ENCODE peak calls at places on chromosomes 13 and 19, in four cellular contexts. One of them, this sample, is unnamed.

GRCh38 chr13:50910483-50910805 is 853 bp downstream of the RNASEH2B start:
- DNase-seq in H9: peak
- DNase-seq in neuronal stem cell: peak
- DNase-seq in mesenchymal stem cell: peak
- DNase-seq in this sample: no peak

GRCh38 chr19:35136977-35137702 is 1.5 kb upstream of the FXYD1 start:
- DNase-seq in neuronal stem cell: no peak
- DNase-seq in H9: no peak
- DNase-seq in mesenchymal stem cell: no peak
- DNase-seq in this sample: no peak

GRCh38 chr19:39195755-39196154 is 1.0 kb upstream of the NCCRP1 start:
- DNase-seq in neuronal stem cell: no peak
- DNase-seq in H9: no peak
- DNase-seq in mesenchymal stem cell: no peak
- DNase-seq in this sample: no peak

GRCh38 chr13:94031609-94032008 is 447.9 kb downstream of the DCT start:
- DNase-seq in mesenchymal stem cell: peak
- DNase-seq in neuronal stem cell: no peak
- DNase-seq in H9: no peak
- DNase-seq in this sample: no peak

GRCh38 chr19:53864308-53864836 is 3.3 kb upstream of the MYADM start:
- DNase-seq in mesenchymal stem cell: no peak
- DNase-seq in H9: no peak
- DNase-seq in neuronal stem cell: no peak
- DNase-seq in this sample: no peak

GRCh38 chr13:48156466-48156865 is 61.6 kb upstream of the MED4 start:
- DNase-seq in neuronal stem cell: no peak
- DNase-seq in H9: peak
- DNase-seq in mesenchymal stem cell: no peak
- DNase-seq in this sample: peak

GRCh38 chr13:97387487-97388353 is 46.2 kb upstream of the RAP2A start:
- DNase-seq in mesenchymal stem cell: no peak
- DNase-seq in H9: no peak
- DNase-seq in neuronal stem cell: no peak
- DNase-seq in this sample: peak

GRCh38 chr13:60158321-60158801 is 5.4 kb downstream of the DIAPH3 start:
- DNase-seq in H9: no peak
- DNase-seq in mesenchymal stem cell: no peak
- DNase-seq in neuronal stem cell: peak
- DNase-seq in this sample: no peak

GRCh38 chr13:46339035-46339666 is 47.9 kb downstream of the RUBCNL start:
- DNase-seq in mesenchymal stem cell: no peak
- DNase-seq in neuronal stem cell: no peak
- DNase-seq in H9: no peak
- DNase-seq in this sample: peak

GRCh38 chr19:7600721-7601120 is 5.1 kb downstream of the CAMSAP3 start:
- DNase-seq in neuronal stem cell: no peak
- DNase-seq in mesenchymal stem cell: no peak
- DNase-seq in H9: no peak
- DNase-seq in this sample: no peak

GRCh38 chr19:14410054-14410774 is 8.9 kb downstream of the DDX39A start:
- DNase-seq in H9: no peak
- DNase-seq in mesenchymal stem cell: no peak
- DNase-seq in neuronal stem cell: no peak
- DNase-seq in this sample: peak

GRCh38 chr13:80164451-80164850 is 176.5 kb downstream of the SPRY2 start:
- DNase-seq in H9: no peak
- DNase-seq in mesenchymal stem cell: no peak
- DNase-seq in neuronal stem cell: no peak
- DNase-seq in this sample: no peak

GRCh38 chr13:27437126-27437525 is 12.7 kb downstream of the GTF3A start:
- DNase-seq in mesenchymal stem cell: no peak
- DNase-seq in neuronal stem cell: no peak
- DNase-seq in H9: no peak
- DNase-seq in this sample: no peak

GRCh38 chr13:45119469-45119989 is 781 bp upstream of the GTF2F2 start:
- DNase-seq in mesenchymal stem cell: peak
- DNase-seq in neuronal stem cell: no peak
- DNase-seq in H9: no peak
- DNase-seq in this sample: no peak

DNA sequence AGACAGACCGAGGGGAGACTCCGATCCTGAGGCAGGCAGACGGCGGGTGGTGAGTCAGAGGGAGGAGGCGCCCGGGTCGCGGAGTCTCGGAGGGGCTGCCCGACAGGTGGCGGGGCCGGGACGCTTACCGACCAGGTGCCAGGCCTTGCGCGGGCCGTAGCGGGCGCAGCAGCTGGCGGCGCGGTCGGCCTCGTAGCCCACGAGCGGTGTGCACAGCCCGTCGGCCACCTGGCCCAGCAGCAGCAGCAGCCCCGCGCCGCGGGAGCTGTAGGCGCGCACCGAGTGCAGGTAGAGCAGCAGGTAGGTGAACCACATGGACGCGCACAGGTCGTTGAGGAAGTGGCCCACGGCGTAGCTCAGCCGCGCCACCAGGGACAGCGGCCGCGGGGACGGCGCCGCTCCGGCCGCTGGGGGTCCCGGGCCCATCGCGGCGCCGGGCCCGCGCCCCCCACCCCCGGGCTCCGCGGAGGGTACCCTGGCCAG is 367 bp downstream of the MFSD12 start:
- DNase-seq in neuronal stem cell: no peak
- DNase-seq in mesenchymal stem cell: peak
- DNase-seq in H9: peak
- DNase-seq in this sample: peak
- H3K27ac ChIP-seq in neuronal stem cell: no peak
- H3K27ac ChIP-seq in mesenchymal stem cell: no peak
- H3K27ac ChIP-seq in H9: no peak
- H3K27ac ChIP-seq in this sample: peak

GRCh38 chr13:31803327-31803726 is 64.0 kb downstream of the RXFP2 start:
- DNase-seq in H9: no peak
- DNase-seq in mesenchymal stem cell: no peak
- DNase-seq in neuronal stem cell: no peak
- DNase-seq in this sample: no peak
- H4K91ac ChIP-seq in H9: no peak
- H4K91ac ChIP-seq in mesenchymal stem cell: no peak
- H4K91ac ChIP-seq in neuronal stem cell: no peak
- H4K91ac ChIP-seq in this sample: no peak

GRCh38 chr19:55383789-55384575 is at the start of gene TMEM238:
- DNase-seq in neuronal stem cell: peak
- DNase-seq in mesenchymal stem cell: peak
- DNase-seq in H9: peak
- DNase-seq in this sample: peak
- H2BK12ac ChIP-seq in neuronal stem cell: no peak
- H2BK12ac ChIP-seq in mesenchymal stem cell: peak
- H2BK12ac ChIP-seq in H9: no peak
- H2BK12ac ChIP-seq in this sample: peak

DNA sequence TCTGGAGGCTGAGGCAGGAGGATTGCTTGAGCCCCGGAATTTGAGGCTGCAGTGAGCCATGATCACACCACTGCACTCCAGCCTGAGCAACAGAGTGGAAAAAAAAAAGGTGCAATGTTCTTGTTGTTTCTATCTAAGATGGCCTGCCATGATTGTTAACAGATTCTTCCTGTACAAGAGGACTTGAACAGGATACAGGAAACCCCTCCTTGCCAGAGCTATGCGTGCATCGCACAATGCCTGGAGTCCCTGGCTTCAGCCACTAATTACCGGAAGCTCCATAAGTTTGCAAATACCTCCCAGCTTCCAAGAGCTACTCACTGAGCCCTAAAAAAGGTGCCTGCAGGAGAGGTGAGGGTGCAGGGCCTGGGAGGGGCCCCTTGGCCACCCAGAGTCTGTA is 13.1 kb upstream of the HIF3A start:
- DNase-seq in neuronal stem cell: no peak
- DNase-seq in H9: no peak
- DNase-seq in mesenchymal stem cell: no peak
- DNase-seq in this sample: no peak
- H3K27ac ChIP-seq in neuronal stem cell: no peak
- H3K27ac ChIP-seq in H9: no peak
- H3K27ac ChIP-seq in mesenchymal stem cell: no peak
- H3K27ac ChIP-seq in this sample: no peak

GRCh38 chr13:23688336-23688735 is 118.1 kb downstream of the TNFRSF19 start:
- DNase-seq in mesenchymal stem cell: no peak
- DNase-seq in H9: no peak
- DNase-seq in neuronal stem cell: no peak
- DNase-seq in this sample: no peak

GRCh38 chr13:23683084-23683483 is 112.9 kb downstream of the TNFRSF19 start:
- DNase-seq in neuronal stem cell: no peak
- DNase-seq in mesenchymal stem cell: no peak
- DNase-seq in H9: no peak
- DNase-seq in this sample: no peak

GRCh38 chr13:23684647-23685046 is 114.4 kb downstream of the TNFRSF19 start:
- DNase-seq in H9: no peak
- DNase-seq in neuronal stem cell: peak
- DNase-seq in mesenchymal stem cell: no peak
- DNase-seq in this sample: no peak

GRCh38 chr13:23686948-23687347 is 116.7 kb downstream of the TNFRSF19 start:
- DNase-seq in neuronal stem cell: no peak
- DNase-seq in mesenchymal stem cell: no peak
- DNase-seq in H9: no peak
- DNase-seq in this sample: no peak

GRCh38 chr13:23687614-23688013 is 117.4 kb downstream of the TNFRSF19 start:
- DNase-seq in H9: no peak
- DNase-seq in mesenchymal stem cell: no peak
- DNase-seq in neuronal stem cell: no peak
- DNase-seq in this sample: no peak
- H4K91ac ChIP-seq in H9: no peak
- H4K91ac ChIP-seq in mesenchymal stem cell: no peak
- H4K91ac ChIP-seq in neuronal stem cell: no peak
- H4K91ac ChIP-seq in this sample: no peak

DNA sequence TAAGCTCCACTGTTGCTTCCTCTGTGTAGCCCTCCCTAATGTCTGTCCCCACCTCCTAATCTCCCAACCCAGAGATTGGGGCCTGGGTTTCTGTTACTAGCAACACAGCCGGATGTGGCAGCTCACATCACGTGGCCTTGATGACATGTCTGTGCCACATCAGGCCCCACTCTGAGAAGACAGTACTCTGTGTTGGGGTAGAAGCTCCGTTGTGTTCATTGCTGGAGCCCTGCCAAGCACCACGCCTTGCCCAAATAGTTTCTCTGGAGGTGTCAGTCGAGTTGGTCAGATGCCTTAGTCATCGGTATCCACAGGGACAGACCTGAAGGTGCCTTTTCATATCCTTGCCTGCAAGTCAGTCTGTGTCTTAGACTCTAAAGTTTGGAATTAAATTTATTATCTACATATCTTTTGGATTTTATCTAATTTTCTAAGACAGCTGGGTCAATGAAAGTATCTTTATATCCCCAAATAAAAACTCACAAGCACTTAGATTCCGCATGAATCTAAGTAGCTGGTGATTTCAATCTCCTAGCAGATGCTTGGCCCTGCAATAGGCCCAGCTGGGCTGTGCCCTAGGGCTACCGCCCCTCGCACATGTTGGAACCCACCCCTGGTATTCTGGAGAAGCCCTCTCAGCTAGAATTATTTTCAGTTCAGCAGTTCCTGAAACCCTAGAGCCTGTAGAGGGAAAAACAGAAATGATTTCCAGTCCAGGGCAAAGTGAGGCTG is 204.0 kb upstream of the TSHZ3 start:
- DNase-seq in mesenchymal stem cell: no peak
- DNase-seq in neuronal stem cell: no peak
- DNase-seq in H9: no peak
- DNase-seq in this sample: no peak
- H2BK12ac ChIP-seq in mesenchymal stem cell: no peak
- H2BK12ac ChIP-seq in neuronal stem cell: no peak
- H2BK12ac ChIP-seq in H9: no peak
- H2BK12ac ChIP-seq in this sample: no peak

GRCh38 chr19:16257509-16258002 is 59.8 kb downstream of the AP1M1 start:
- DNase-seq in H9: no peak
- DNase-seq in neuronal stem cell: no peak
- DNase-seq in mesenchymal stem cell: no peak
- DNase-seq in this sample: no peak

GRCh38 chr19:16254851-16255408 is 57.2 kb downstream of the AP1M1 start:
- DNase-seq in neuronal stem cell: no peak
- DNase-seq in H9: no peak
- DNase-seq in mesenchymal stem cell: no peak
- DNase-seq in this sample: no peak

GRCh38 chr19:16249826-16250434 is 52.2 kb downstream of the AP1M1 start:
- DNase-seq in H9: no peak
- DNase-seq in mesenchymal stem cell: no peak
- DNase-seq in neuronal stem cell: no peak
- DNase-seq in this sample: no peak

GRCh38 chr19:16248380-16249023 is 50.8 kb downstream of the AP1M1 start:
- DNase-seq in neuronal stem cell: no peak
- DNase-seq in mesenchymal stem cell: no peak
- DNase-seq in H9: no peak
- DNase-seq in this sample: no peak

DNA sequence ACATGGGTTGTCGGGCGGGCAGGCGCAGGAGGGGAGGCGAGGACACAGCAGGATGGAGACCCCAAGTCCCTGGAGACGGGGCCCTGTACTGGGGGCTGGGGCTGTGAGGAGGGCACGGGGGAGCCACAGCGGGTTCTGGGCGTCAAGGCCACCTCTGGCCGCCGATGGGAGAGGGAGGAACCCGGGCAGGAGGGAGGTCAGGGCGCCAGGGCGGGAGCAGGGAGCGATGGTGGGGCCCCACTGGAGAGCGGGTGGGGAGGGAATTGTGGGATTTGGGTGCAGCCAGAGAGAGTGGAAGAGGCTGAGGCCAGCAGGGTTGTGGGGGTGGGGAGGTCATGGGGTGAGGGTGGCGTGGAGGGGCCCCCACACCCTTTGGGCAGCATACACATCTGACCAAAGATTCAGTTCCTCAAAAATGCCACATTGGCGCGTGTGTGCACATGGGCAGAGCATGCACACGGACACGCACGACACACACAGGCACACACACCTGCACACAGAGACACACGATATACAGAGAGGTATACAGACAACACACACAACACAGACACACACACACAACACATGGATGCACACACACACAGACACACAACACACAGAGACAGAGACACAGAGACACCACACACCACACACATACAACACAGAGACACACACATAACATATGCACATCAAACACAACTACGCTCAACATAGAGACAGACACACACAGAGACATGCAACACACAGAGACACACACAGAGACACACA is 54.9 kb downstream of the AP1M1 start:
- DNase-seq in H9: no peak
- DNase-seq in neuronal stem cell: no peak
- DNase-seq in mesenchymal stem cell: no peak
- DNase-seq in this sample: no peak
- H3K27ac ChIP-seq in H9: no peak
- H3K27ac ChIP-seq in neuronal stem cell: no peak
- H3K27ac ChIP-seq in mesenchymal stem cell: no peak
- H3K27ac ChIP-seq in this sample: no peak

DNA sequence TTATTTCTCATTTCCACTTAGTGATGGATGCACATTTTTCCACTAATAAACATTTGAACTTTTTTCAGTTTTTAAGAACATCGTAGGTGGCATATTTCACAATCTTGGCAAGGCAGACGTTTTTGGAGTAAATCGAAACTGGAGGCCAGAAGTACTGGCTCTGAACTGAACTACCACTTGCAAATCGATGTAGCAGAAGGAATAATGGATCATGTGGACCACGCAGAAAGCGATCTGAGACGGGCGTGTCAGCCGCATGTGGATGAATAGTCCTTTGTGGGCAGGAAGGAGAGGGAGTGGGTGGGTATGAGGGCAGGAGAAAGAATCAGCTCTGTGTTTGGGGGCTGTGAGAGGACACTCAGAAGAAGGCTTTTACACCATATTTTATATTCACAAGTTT is 90.4 kb downstream of the COL4A2 start:
- DNase-seq in neuronal stem cell: no peak
- DNase-seq in H9: no peak
- DNase-seq in mesenchymal stem cell: no peak
- DNase-seq in this sample: no peak
- H4K91ac ChIP-seq in neuronal stem cell: no peak
- H4K91ac ChIP-seq in H9: no peak
- H4K91ac ChIP-seq in mesenchymal stem cell: peak
- H4K91ac ChIP-seq in this sample: no peak

This sample was measured in trophoblast cell.